ENCODE peak calls at places on chromosomes 13 and 19, in four cellular contexts. One of them, this sample, is unnamed.

GRCh38 chr19:35555301-35556005 is 8.0 kb downstream of the ATP4A start:
- DNase-seq in cardiac fibroblast: peak
- DNase-seq in A549: peak
- DNase-seq in ovary: no peak
- DNase-seq in this sample: no peak

GRCh38 chr19:14580623-14581237 is 2.2 kb upstream of the CLEC17A start:
- DNase-seq in cardiac fibroblast: no peak
- DNase-seq in A549: no peak
- DNase-seq in ovary: no peak
- DNase-seq in this sample: no peak

GRCh38 chr19:53977991-53978731 is 13.3 kb upstream of the CACNG6 start:
- DNase-seq in cardiac fibroblast: peak
- DNase-seq in A549: peak
- DNase-seq in ovary: no peak
- DNase-seq in this sample: peak

GRCh38 chr19:58409010-58409790 is 751 bp downstream of the ZNF584 start:
- DNase-seq in cardiac fibroblast: no peak
- DNase-seq in A549: peak
- DNase-seq in ovary: peak
- DNase-seq in this sample: no peak

GRCh38 chr19:38303517-38304351 is at the start of gene C19orf33:
- DNase-seq in cardiac fibroblast: peak
- DNase-seq in A549: peak
- DNase-seq in ovary: no peak
- DNase-seq in this sample: no peak

GRCh38 chr13:20182231-20182846 is 10.4 kb downstream of the GJB2 start:
- DNase-seq in cardiac fibroblast: peak
- DNase-seq in A549: peak
- DNase-seq in ovary: no peak
- DNase-seq in this sample: no peak

GRCh38 chr13:40087021-40088002 is 431.9 kb downstream of the COG6 start:
- DNase-seq in cardiac fibroblast: no peak
- DNase-seq in A549: no peak
- DNase-seq in ovary: no peak
- DNase-seq in this sample: no peak

GRCh38 chr19:55116232-55117062 is 990 bp downstream of the PPP1R12C start:
- DNase-seq in cardiac fibroblast: peak
- DNase-seq in A549: peak
- DNase-seq in ovary: peak
- DNase-seq in this sample: peak

GRCh38 chr13:40408602-40409001 is 257.8 kb downstream of the FOXO1 start:
- DNase-seq in cardiac fibroblast: peak
- DNase-seq in A549: no peak
- DNase-seq in ovary: no peak
- DNase-seq in this sample: no peak

GRCh38 chr13:68982961-68983619 is 1124.5 kb upstream of the ATXN8OS start:
- DNase-seq in cardiac fibroblast: no peak
- DNase-seq in A549: no peak
- DNase-seq in ovary: no peak
- DNase-seq in this sample: no peak

GRCh38 chr19:2624537-2625091 is 77.9 kb downstream of the GNG7 start:
- DNase-seq in cardiac fibroblast: no peak
- DNase-seq in A549: no peak
- DNase-seq in ovary: no peak
- DNase-seq in this sample: no peak

GRCh38 chr19:56222901-56223300 is 20.8 kb downstream of the ZSCAN5C start:
- DNase-seq in cardiac fibroblast: no peak
- DNase-seq in A549: no peak
- DNase-seq in ovary: no peak
- DNase-seq in this sample: no peak

GRCh38 chr19:56211718-56212117 is 9.6 kb downstream of the ZSCAN5C start:
- DNase-seq in cardiac fibroblast: no peak
- DNase-seq in A549: no peak
- DNase-seq in ovary: no peak
- DNase-seq in this sample: no peak

GRCh38 chr19:56221851-56222250 is 19.8 kb downstream of the ZSCAN5C start:
- DNase-seq in cardiac fibroblast: no peak
- DNase-seq in A549: no peak
- DNase-seq in ovary: no peak
- DNase-seq in this sample: no peak

DNA sequence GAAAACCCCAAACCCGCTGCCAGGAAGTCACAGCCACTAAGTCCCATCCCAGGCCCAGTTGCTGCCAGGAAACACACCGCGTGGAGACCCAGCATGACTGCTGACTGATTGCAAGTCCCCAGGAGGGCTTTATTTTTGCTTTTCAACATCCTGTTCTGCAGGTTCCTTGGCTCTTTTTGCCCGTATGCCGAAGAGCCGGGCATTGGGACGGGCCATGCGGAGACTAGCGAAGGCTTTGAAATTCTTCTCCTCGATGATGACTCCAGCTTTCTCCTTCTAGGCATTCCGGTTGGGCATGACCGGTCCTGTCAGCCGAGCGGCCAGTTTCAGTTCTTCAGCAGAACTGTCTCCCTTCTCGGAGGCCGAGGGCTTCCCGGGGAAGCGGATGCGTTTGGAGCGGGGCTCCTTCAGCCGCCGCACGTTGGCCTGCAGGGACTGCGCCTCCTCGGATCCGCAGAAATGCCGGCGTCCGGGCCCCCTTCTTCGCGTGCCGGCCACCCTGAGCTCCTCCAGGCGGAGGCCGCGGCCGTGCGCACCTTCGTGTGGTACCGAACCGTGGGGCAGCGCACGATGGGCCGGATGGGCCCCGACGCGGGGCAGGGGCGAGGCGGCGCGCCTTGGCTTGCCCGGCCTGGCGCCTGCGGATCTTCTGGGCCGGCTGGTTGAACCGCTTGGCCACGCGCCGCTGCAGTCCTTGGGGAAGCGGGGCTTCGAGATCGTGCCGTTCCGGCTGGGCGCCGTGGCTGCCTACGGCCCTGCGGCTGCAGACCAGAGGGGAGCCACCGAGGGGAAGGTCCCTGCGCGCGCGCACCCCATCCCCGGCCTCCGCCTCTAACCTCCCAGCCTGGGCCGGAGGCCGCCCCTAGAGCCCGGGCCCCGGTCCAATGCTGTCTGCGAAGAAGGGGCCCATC is 15.2 kb downstream of the ZSCAN5C start:
- DNase-seq in cardiac fibroblast: peak
- DNase-seq in A549: no peak
- DNase-seq in ovary: no peak
- DNase-seq in this sample: no peak
- H3K4me3 ChIP-seq in cardiac fibroblast: peak
- H3K4me3 ChIP-seq in A549: no peak
- H3K4me3 ChIP-seq in ovary: peak
- H3K4me3 ChIP-seq in this sample: no peak

GRCh38 chr19:4301590-4302237 is 475 bp downstream of the TMIGD2 start:
- DNase-seq in cardiac fibroblast: no peak
- DNase-seq in A549: no peak
- DNase-seq in ovary: no peak
- DNase-seq in this sample: no peak

GRCh38 chr19:4298772-4299550 is 3.2 kb downstream of the TMIGD2 start:
- DNase-seq in cardiac fibroblast: no peak
- DNase-seq in A549: no peak
- DNase-seq in ovary: no peak
- DNase-seq in this sample: no peak

GRCh38 chr19:4295972-4296771 is 6.0 kb downstream of the TMIGD2 start:
- DNase-seq in cardiac fibroblast: no peak
- DNase-seq in A549: no peak
- DNase-seq in ovary: no peak
- DNase-seq in this sample: no peak

GRCh38 chr19:4300589-4300988 is 1.6 kb downstream of the TMIGD2 start:
- DNase-seq in cardiac fibroblast: no peak
- DNase-seq in A549: no peak
- DNase-seq in ovary: no peak
- DNase-seq in this sample: no peak

GRCh38 chr19:4297901-4298771 is 4.1 kb downstream of the TMIGD2 start:
- DNase-seq in cardiac fibroblast: no peak
- DNase-seq in A549: no peak
- DNase-seq in ovary: no peak
- DNase-seq in this sample: no peak
- TF ChIP-seq CTCF in cardiac fibroblast: no peak
- TF ChIP-seq CTCF in A549: no peak
- TF ChIP-seq CTCF in ovary: no peak
- TF ChIP-seq CTCF in this sample: no peak

GRCh38 chr19:703329-703650 is 5.4 kb upstream of the PALM start:
- DNase-seq in cardiac fibroblast: no peak
- DNase-seq in A549: no peak
- DNase-seq in ovary: no peak
- DNase-seq in this sample: no peak
- H3K4me3 ChIP-seq in cardiac fibroblast: no peak
- H3K4me3 ChIP-seq in A549: peak
- H3K4me3 ChIP-seq in ovary: no peak
- H3K4me3 ChIP-seq in this sample: no peak

DNA sequence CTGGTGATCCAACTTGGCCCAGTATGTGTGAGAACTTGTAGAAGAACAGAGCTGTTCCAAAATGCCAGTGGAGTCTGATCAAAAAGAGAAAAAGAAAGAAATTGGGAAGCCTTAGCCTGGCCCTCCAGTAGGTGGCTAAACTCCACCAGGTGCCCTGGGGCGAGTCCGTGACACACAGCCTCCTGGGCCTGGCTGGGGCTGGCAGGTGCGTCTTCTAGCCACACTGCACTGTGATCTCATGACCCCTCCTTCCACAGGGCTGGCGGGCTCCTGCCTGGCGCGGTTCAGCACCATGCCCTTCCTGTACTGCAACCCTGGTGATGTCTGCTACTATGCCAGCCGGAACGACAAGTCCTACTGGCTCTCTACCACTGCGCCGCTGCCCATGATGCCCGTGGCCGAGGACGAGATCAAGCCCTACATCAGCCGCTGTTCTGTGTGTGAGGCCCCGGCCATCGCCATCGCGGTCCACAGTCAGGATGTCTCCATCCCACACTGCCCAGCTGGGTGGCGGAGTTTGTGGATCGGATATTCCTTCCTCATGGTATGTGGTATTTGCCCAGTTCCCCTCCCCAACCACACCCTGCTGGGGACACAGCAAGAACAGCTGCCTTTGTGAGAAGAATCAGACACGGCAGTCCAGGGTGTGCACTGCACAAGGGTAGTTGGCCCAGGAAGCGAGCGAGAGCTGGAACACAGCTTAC is 53.7 kb downstream of the RAB20 start:
- DNase-seq in cardiac fibroblast: no peak
- DNase-seq in A549: no peak
- DNase-seq in ovary: no peak
- DNase-seq in this sample: no peak
- TF ChIP-seq CTCF in cardiac fibroblast: peak
- TF ChIP-seq CTCF in A549: no peak
- TF ChIP-seq CTCF in ovary: no peak
- TF ChIP-seq CTCF in this sample: no peak

GRCh38 chr13:114146629-114147028 is 14.2 kb upstream of the RASA3 start:
- DNase-seq in cardiac fibroblast: no peak
- DNase-seq in A549: no peak
- DNase-seq in ovary: no peak
- DNase-seq in this sample: no peak

GRCh38 chr13:114149774-114150740 is 17.6 kb upstream of the RASA3 start:
- DNase-seq in cardiac fibroblast: no peak
- DNase-seq in A549: no peak
- DNase-seq in ovary: no peak
- DNase-seq in this sample: no peak

GRCh38 chr13:114146173-114146572 is 13.8 kb upstream of the RASA3 start:
- DNase-seq in cardiac fibroblast: no peak
- DNase-seq in A549: no peak
- DNase-seq in ovary: no peak
- DNase-seq in this sample: no peak

GRCh38 chr13:114147803-114148520 is 15.5 kb upstream of the RASA3 start:
- DNase-seq in cardiac fibroblast: no peak
- DNase-seq in A549: no peak
- DNase-seq in ovary: no peak
- DNase-seq in this sample: no peak

GRCh38 chr13:114148521-114148855 is 16.1 kb upstream of the RASA3 start:
- DNase-seq in cardiac fibroblast: no peak
- DNase-seq in A549: no peak
- DNase-seq in ovary: no peak
- DNase-seq in this sample: no peak
- H3K4me3 ChIP-seq in cardiac fibroblast: no peak
- H3K4me3 ChIP-seq in A549: no peak
- H3K4me3 ChIP-seq in ovary: no peak
- H3K4me3 ChIP-seq in this sample: no peak

DNA sequence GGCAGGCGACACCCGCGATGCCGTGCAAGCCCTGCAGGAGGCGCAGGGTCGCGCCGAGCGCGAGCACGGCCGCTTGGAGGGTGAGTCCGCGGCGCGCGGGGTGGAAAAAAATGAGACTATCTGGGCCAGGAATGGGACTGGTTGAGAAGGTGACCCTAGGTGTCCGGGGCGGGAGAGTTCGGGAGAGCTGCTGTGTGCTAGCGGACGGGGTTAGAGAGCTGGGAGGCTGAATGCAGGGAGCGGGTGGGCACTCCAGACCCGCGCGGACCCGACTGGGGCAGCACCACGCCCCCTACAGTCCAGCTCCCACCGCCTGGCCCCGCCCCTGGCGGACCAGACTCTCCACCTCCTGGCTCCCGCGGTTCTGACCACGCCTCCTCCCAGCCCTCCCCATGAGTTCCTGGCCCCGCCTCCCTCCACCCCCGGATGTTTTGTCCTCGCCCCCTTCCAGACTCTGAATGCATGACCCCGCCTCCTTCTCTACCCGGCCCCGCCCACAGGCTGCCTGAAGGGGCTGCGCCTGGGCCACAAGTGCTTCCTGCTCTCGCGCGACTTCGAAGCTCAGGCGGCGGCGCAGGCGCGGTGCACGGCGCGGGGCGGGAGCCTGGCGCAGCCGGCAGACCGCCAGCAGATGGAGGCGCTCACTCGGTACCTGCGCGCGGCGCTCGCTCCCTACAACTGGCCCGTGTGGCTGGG is 1.5 kb downstream of the CLEC11A start:
- DNase-seq in cardiac fibroblast: peak
- DNase-seq in A549: peak
- DNase-seq in ovary: peak
- DNase-seq in this sample: peak
- TF ChIP-seq CTCF in cardiac fibroblast: peak
- TF ChIP-seq CTCF in A549: peak
- TF ChIP-seq CTCF in ovary: peak
- TF ChIP-seq CTCF in this sample: peak

GRCh38 chr13:46555722-46556121 is 2.8 kb downstream of the LRCH1 start:
- DNase-seq in cardiac fibroblast: no peak
- DNase-seq in A549: no peak
- DNase-seq in ovary: no peak
- DNase-seq in this sample: no peak
- H3K4me3 ChIP-seq in cardiac fibroblast: no peak
- H3K4me3 ChIP-seq in A549: no peak
- H3K4me3 ChIP-seq in ovary: no peak
- H3K4me3 ChIP-seq in this sample: peak

DNA sequence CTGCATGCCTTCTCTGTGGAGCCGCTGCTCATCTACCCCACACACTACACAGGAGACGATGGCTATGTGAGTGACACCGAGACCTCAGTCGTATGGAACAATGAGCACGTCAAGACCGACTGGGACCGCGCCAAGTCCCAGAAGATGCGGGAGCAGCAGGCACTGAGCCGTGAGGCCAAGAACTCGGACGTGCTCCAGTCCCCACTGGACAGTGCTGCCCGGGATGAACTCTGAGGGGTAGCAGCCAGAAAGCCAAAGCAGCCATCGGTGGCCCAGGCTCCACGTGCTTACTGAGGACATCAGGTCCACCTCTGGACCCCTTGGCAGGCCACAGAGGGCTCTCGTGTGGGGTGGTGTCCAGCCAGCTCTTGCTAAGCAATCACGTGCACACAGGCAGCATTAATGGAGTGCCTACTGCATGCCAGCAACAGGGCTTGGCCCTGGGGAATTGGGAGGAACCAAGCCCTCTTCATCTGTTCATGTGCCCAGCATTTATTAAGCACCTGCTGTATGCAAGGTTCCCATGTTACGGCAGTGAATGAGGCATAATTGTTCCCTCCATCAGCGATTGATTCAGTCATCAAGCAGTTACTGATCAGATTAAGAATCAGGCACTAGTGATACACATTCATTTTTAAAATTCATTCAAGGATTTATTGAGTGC is 25.9 kb downstream of the COLGALT1 start:
- DNase-seq in cardiac fibroblast: no peak
- DNase-seq in A549: no peak
- DNase-seq in ovary: peak
- DNase-seq in this sample: no peak
- TF ChIP-seq CTCF in cardiac fibroblast: no peak
- TF ChIP-seq CTCF in A549: no peak
- TF ChIP-seq CTCF in ovary: no peak
- TF ChIP-seq CTCF in this sample: no peak